ENCODE peak calls at places on chromosomes 7 and 10, in four cellular contexts. N, W, D and Y are unnamed samples. For H3K27me3, the result is how much of the 10 kb centered on the place peaks cover.

GRCh38 chr10:110634527-110635209 is 9.5 kb upstream of the RBM20 start:
- DNase-seq in N (peak), D (no peak), W (no peak), Y (no peak)

GRCh38 chr10:76341740-76342139 is 910.3 kb downstream of the LRMDA start:
- DNase-seq in D (no peak), W (no peak), N (no peak), Y (no peak)

GRCh38 chr7:54757711-54758110 is 1.3 kb downstream of the SEC61G start:
- DNase-seq in N (no peak), D (no peak), W (no peak), Y (no peak)

GRCh38 chr10:77313066-77313750 is 324.4 kb downstream of the KCNMA1 start:
- DNase-seq in N (no peak), D (no peak), W (no peak), Y (no peak)

GRCh38 chr7:19294629-19295028 is 149.4 kb upstream of the FERD3L start:
- DNase-seq in W (no peak), N (no peak), D (no peak), Y (no peak)

GRCh38 chr7:44061645-44062179 is 3.7 kb downstream of the PGAM2 start:
- DNase-seq in N (no peak), D (no peak), W (no peak), Y (no peak)

GRCh38 chr10:127577376-127577775 is 28.3 kb downstream of the NPS start:
- DNase-seq in D (no peak), N (no peak), W (no peak), Y (no peak)

GRCh38 chr7:152556013-152556412 is 119.9 kb downstream of the XRCC2 start:
- DNase-seq in W (no peak), D (no peak), N (no peak), Y (no peak)

GRCh38 chr7:66265566-66265965 is 60.4 kb downstream of the TPST1 start:
- DNase-seq in W (peak), D (no peak), N (no peak), Y (no peak)

GRCh38 chr7:25427721-25428120 is 199.4 kb upstream of the NPVF start:
- DNase-seq in D (no peak), N (no peak), W (no peak), Y (no peak)

GRCh38 chr10:68856352-68856751 is 29.0 kb downstream of the STOX1 start:
- DNase-seq in W (no peak), D (no peak), N (no peak), Y (no peak)

GRCh38 chr7:150451833-150452431 is 1.5 kb downstream of the GIMAP8 start:
- DNase-seq in N (no peak), W (no peak), D (no peak), Y (no peak)

GRCh38 chr7:139853576-139854511 is 24.8 kb downstream of the TBXAS1 start:
- DNase-seq in N (no peak), D (peak), W (no peak), Y (no peak)

GRCh38 chr10:122236690-122237306 is 34.3 kb upstream of the BTBD16 start:
- DNase-seq in W (peak), N (no peak), D (no peak), Y (no peak)

GRCh38 chr10:75430000-75430763 is 1.2 kb upstream of the LRMDA start:
- DNase-seq in D (no peak), W (no peak), N (no peak), Y (no peak)

GRCh38 chr10:24952701-24953349 is 419 bp upstream of the PRTFDC1 start:
- DNase-seq in D (no peak), W (peak), N (peak), Y (peak)

GRCh38 chr10:71755179-71755879 is 18.0 kb downstream of the VSIR start:
- DNase-seq in N (no peak), D (no peak), W (no peak), Y (no peak)

GRCh38 chr10:13102002-13102794 is 2.2 kb downstream of the OPTN start:
- DNase-seq in N (no peak), D (no peak), W (no peak), Y (no peak)

GRCh38 chr10:118545381-118545780 is 50.1 kb downstream of the PRLHR start:
- DNase-seq in N (no peak), D (peak), W (no peak), Y (no peak)

GRCh38 chr7:47227762-47228177 is 354.1 kb downstream of the TNS3 start:
- DNase-seq in W (no peak), N (no peak), D (no peak), Y (no peak)

GRCh38 chr10:2994562-2994961 is 72.8 kb upstream of the PFKP start:
- DNase-seq in D (no peak), W (no peak), N (no peak), Y (no peak)

GRCh38 chr7:23418046-23418445 is 52.2 kb downstream of the IGF2BP3 start:
- DNase-seq in D (no peak), N (no peak), W (no peak), Y (no peak)

GRCh38 chr7:49911906-49912305 is 138.5 kb downstream of the VWC2 start:
- DNase-seq in D (no peak), W (no peak), N (no peak), Y (no peak)

GRCh38 chr7:131194070-131194865 is 133.4 kb upstream of the MKLN1 start:
- DNase-seq in D (no peak), N (no peak), W (no peak), Y (no peak)

GRCh38 chr7:825386-825785 is 6.9 kb upstream of the SUN1 start:
- DNase-seq in N (no peak), W (no peak), D (no peak), Y (no peak)

GRCh38 chr10:72595436-72595835 is 30.4 kb downstream of the MICU1 start:
- DNase-seq in W (no peak), D (no peak), N (no peak), Y (no peak)

GRCh38 chr7:142313528-142313927 is 55.7 kb upstream of the PRSS58 start:
- DNase-seq in N (no peak), W (no peak), D (no peak), Y (no peak)

GRCh38 chr7:142685877-142686508 is 63.3 kb upstream of the PRSS1 start:
- DNase-seq in D (no peak), N (no peak), W (no peak), Y (no peak)

GRCh38 chr10:92208736-92209135 is 82.1 kb downstream of the CPEB3 start:
- DNase-seq in D (no peak), N (no peak), W (no peak), Y (no peak)

GRCh38 chr7:144454256-144455039 is 51.0 kb upstream of the NOBOX start:
- DNase-seq in N (no peak), D (no peak), W (no peak), Y (no peak)

GRCh38 chr7:90692396-90692795 is 96.3 kb downstream of the CDK14 start:
- DNase-seq in N (no peak), D (no peak), W (no peak), Y (no peak)

GRCh38 chr10:73907841-73908517 is 3.0 kb upstream of the PLAU start:
- DNase-seq in D (peak), W (no peak), N (no peak), Y (peak)

GRCh38 chr7:159139202-159139601 is 5.5 kb downstream of the VIPR2 start:
- DNase-seq in N (no peak), W (no peak), D (no peak), Y (no peak)

GRCh38 chr10:23362879-23363787 is 18.5 kb upstream of the C10orf67 start:
- DNase-seq in D (no peak), N (no peak), W (no peak), Y (no peak)

GRCh38 chr7:65441010-65441409 is 67.4 kb downstream of the ZNF92 start:
- DNase-seq in N (no peak), D (no peak), W (no peak), Y (no peak)

GRCh38 chr10:129967579-129968019 is 3.5 kb upstream of the EBF3 start:
- DNase-seq in N (no peak), W (no peak), D (no peak), Y (peak)

GRCh38 chr10:129968020-129968861 is 4.2 kb upstream of the EBF3 start:
- DNase-seq in W (no peak), D (no peak), N (no peak), Y (peak)

GRCh38 chr10:129970404-129971364 is 6.6 kb upstream of the EBF3 start:
- DNase-seq in D (no peak), W (peak), N (no peak), Y (no peak)

GRCh38 chr10:129969528-129970264 is 5.6 kb upstream of the EBF3 start:
- DNase-seq in D (no peak), N (no peak), W (no peak), Y (no peak)

DNA sequence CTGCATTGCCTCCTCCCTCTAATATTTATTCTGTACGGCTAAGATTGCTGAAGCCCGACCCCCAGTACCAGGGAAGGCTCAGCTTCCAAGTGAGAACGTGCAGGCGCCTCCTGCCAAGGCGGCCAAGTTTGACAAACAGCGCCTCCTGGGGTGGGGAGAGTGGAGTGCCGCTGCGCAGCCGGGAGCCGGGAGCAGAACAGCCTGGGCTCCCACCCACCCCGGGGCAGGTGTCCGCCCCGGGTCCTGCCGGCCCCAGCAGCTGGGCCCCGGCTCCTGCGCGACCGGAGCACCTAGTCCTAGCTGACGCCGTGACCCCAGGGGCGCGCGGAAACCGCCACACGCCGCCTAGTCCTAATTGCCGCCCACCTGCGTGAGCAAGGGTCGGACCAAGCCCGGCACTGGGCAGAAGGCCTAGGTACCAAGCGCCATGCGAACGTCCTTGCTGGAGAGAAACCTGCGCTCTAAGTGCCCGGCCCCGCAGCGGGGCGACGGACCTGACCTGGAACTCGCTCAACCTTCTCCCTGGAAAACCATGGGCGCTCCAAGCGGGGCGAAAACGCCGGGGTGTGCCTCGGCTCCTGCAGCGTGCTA is 5.0 kb upstream of the EBF3 start:
- DNase-seq in N (no peak), W (peak), D (no peak), Y (no peak)
- H3K4me3 ChIP-seq in N (peak), W (peak), D (peak), Y (peak)

DNA sequence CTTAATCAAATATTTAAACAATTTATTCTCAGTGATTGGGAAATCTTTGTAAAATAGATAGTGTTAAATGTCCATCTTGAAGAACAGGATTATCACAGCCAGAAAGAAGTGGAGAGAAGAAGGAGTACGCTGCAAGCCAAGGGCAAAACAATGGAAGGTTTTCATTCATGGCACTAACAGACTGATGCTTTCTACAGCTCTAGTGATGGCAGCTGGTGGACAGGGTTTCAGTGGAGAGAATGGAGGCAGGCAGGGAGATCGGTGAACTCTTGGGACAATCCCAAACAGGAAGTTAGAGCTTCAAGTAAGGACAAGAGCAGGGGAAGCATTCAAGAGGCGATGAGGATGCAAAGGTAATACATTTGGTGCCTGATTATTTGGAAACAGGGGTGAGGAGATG is 207.0 kb downstream of the JAZF1 start:
- DNase-seq in N (no peak), W (no peak), D (no peak), Y (no peak)
- H3K27me3 ChIP-seq in N (under half), W (under half), D (under half), Y (under half)

GRCh38 chr7:100824499-100825214 is 2.7 kb downstream of the EPHB4 start:
- DNase-seq in D (no peak), W (no peak), N (no peak), Y (no peak)
- H3K4me3 ChIP-seq in D (peak), W (no peak), N (peak), Y (peak)

GRCh38 chr10:46525824-46526681 is 30.4 kb downstream of the GPRIN2 start:
- DNase-seq in D (no peak), N (no peak), W (no peak), Y (no peak)

GRCh38 chr10:46526682-46527038 is 29.8 kb downstream of the GPRIN2 start:
- DNase-seq in W (no peak), N (no peak), D (no peak), Y (peak)

GRCh38 chr10:46527241-46527811 is 29.1 kb downstream of the GPRIN2 start:
- DNase-seq in N (no peak), D (no peak), W (no peak), Y (peak)

GRCh38 chr10:46528675-46529615 is 27.5 kb downstream of the GPRIN2 start:
- DNase-seq in W (no peak), D (no peak), N (no peak), Y (peak)

DNA sequence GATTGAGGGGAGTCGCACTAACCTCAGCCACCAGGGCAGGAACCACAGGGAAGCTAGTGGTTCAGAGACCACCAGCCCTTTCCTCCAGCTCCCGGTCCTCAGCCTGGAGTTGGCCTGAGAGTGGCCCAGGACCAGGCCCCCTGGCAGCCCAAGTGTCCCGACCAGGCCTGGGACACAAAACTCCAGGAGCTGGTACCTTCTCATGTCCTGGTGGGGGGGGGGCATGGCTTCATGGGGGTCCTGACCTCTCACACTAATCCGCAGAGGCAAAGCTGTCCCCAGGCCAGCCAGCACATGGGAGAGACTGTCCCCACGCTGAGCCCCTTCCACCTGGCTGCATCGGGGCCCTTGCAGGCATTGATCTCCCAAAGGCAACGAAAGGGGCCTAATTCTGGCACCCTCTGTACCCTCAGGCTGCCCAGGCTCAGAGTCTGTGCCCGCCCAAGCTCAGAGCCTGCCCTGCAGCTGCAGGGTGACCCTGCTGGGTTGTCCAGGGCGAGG is 28.2 kb downstream of the GPRIN2 start:
- DNase-seq in D (no peak), W (no peak), N (no peak), Y (peak)
- H3K27me3 ChIP-seq in D (under half), W (under half), N (under half), Y (under half)

DNA sequence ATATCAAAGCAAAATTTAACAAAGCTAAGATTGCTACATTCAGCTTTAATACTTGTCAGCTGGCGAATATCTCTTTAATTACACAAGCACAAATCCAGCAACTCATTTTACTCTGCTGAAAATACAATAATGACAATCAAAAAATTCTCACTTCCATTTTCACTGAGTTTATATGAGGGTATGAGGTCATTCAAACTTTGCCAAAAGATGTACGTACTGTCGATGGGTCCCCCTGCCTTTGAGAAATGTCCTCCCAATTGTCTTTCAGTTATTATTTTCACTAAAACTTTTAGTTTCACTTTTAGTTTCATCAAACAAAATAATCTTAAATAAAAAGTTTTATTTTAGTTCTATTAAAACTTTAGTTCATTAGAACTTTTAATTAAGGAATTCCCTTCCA is 159.5 kb upstream of the WDR11 start:
- DNase-seq in D (no peak), N (no peak), W (no peak), Y (no peak)
- H3K4me3 ChIP-seq in D (no peak), N (no peak), W (no peak), Y (no peak)

GRCh38 chr7:128913856-128914565 is 3.5 kb upstream of the KCP start:
- DNase-seq in N (no peak), W (no peak), D (no peak), Y (peak)
- H3K27me3 ChIP-seq in N (under half), W (half or more), D (under half), Y (half or more)

GRCh38 chr10:21499580-21499909 is 25.9 kb downstream of the SKIDA1 start:
- DNase-seq in N (no peak), W (no peak), D (no peak), Y (no peak)
- H3K4me3 ChIP-seq in N (peak), W (peak), D (peak), Y (peak)

GRCh38 chr7:129657363-129657762 is 45.8 kb downstream of the NRF1 start:
- DNase-seq in N (no peak), W (no peak), D (no peak), Y (no peak)
- H3K27me3 ChIP-seq in N (under half), W (under half), D (under half), Y (under half)

GRCh38 chr10:115417585-115418265 is 324.6 kb downstream of the ATRNL1 start:
- DNase-seq in N (no peak), D (no peak), W (peak), Y (no peak)

GRCh38 chr10:115427611-115428010 is 334.4 kb downstream of the ATRNL1 start:
- DNase-seq in D (no peak), W (no peak), N (no peak), Y (no peak)

GRCh38 chr10:115422624-115423023 is 329.5 kb downstream of the ATRNL1 start:
- DNase-seq in W (no peak), N (no peak), D (no peak), Y (no peak)
- H3K4me3 ChIP-seq in W (no peak), N (no peak), D (no peak), Y (no peak)

DNA sequence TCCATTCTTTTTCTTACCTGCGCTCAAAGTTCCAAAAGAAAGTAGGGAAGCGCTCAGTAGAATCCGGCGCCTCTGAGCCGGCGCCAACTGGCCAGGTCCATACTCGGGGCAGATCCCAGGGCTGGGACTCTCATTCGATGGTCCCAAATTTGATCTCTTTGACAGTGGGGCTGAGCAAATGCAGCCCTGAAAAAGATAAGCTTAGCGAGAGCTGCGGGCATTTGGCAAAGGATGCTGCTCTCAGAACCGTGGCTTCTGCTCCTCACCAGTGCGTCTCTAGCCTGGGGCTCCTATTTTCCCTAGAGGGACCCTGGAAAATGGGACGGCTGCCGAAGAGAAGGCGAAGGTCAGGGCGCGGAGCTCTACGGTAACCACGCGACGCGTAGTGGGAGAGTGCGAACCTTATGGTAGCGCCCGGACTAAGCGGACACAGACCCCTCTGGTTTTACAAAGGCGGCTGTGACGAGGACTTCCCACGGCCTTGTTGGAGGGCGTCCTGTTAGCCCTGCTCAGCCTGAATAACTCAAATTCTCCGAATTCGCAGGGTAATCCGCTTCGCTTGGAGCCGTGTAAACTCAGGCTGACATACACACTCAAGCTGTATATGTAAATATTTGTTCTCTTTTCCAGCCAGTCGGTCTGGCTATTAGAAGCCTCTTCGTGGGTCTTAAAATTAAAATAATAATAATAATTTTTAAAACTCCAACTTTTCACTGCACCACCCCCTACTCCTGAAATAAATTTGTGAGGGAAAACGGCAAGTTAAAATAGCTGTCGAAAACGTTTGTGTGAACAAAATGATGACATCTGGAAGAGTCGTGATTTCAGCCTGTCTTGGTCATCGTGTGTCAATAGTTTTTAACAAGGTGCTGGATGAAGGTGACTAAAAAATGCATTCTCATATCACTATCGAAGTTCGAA is 856 bp upstream of the TBX20 start:
- DNase-seq in D (peak), N (no peak), W (peak), Y (no peak)
- H3K27me3 ChIP-seq in D (under half), N (half or more), W (under half), Y (half or more)